ENCODE peak calls at places on chromosomes 12 and 14, in six cellular contexts. W is AG20443, V is NT2/D1, X is GM23338, Q is neural crest cell, E is renal cortical epithelial cell. Y is an unnamed sample.

GRCh38 chr12:57195655-57196371 is 20.8 kb upstream of the NXPH4 start:
- DNase-seq in W (no peak), V (no peak), X (no peak), Q (no peak), E (no peak), Y (no peak)

GRCh38 chr12:71438670-71439361 is 782 bp upstream of the LGR5 start:
- DNase-seq in W (peak; percentile 22), V (peak; percentile 6), X (peak; percentile 26), Q (no peak), E (peak; percentile 13), Y (peak; percentile 74)

GRCh38 chr14:104873380-104874055 is 8.4 kb downstream of the CEP170B start:
- DNase-seq in W (no peak), V (no peak), X (no peak), Q (no peak), E (no peak), Y (no peak)

GRCh38 chr12:98895086-98895651 is 250.1 kb downstream of the APAF1 start:
- DNase-seq in W (peak; percentile 19), V (no peak), X (peak; percentile 69), Q (peak; percentile 45), E (no peak), Y (peak; percentile 33)

GRCh38 chr14:76926521-76927251 is 100.5 kb downstream of the LRRC74A start:
- DNase-seq in W (peak; percentile 89), V (no peak), X (peak; percentile 73), Q (no peak), E (no peak), Y (no peak)

GRCh38 chr12:106247731-106248176 is at the start of gene CKAP4:
- DNase-seq in W (peak; percentile 94), V (peak; percentile 63), X (peak; percentile 77), Q (peak; percentile 60), E (peak; percentile 20), Y (peak; percentile 86)

GRCh38 chr12:114747156-114747555 is 63.2 kb upstream of the TBX3 start:
- DNase-seq in W (no peak), V (no peak), X (no peak), Q (no peak), E (no peak), Y (no peak)

GRCh38 chr12:13982010-13982409 is 608 bp upstream of the GRIN2B start:
- DNase-seq in W (no peak), V (peak; percentile 94), X (peak; percentile 88), Q (peak; percentile 81), E (peak; percentile 40), Y (no peak)

GRCh38 chr14:32564591-32564990 is 235.5 kb downstream of the AKAP6 start:
- DNase-seq in W (peak; percentile 18), V (no peak), X (no peak), Q (no peak), E (peak; percentile 33), Y (no peak)

GRCh38 chr14:34301107-34301734 is 160.8 kb downstream of the SPTSSA start:
- DNase-seq in W (peak; percentile 58), V (peak; percentile 32), X (peak; percentile 76), Q (peak; percentile 23), E (peak; percentile 58), Y (peak; percentile 22)